ENCODE peak calls at places on chromosomes 4 and X, in ten cellular contexts. P is IMR-90; R is NCI-H345; V is aorta; C is HT-29; G is left lung; J is naive thymus-derived CD8-positive, alpha-beta T cell; D is A673; X is left colon; A is body of pancreas. Y is an unnamed sample.

GRCh38 chrX:46407036-46407752 is 138.0 kb downstream of the ZNF674 start:
- DNase-seq in V (no peak), P (no peak), X (no peak), C (peak; percentile 8), R (no peak), A (no peak), J (no peak), D (peak; percentile 84), G (no peak), Y (no peak)

GRCh38 chr4:183659919-183660318 is 826 bp downstream of the TRAPPC11 start:
- DNase-seq in V (no peak), A (no peak), C (peak; percentile 26), R (no peak), X (no peak), J (no peak), P (peak; percentile 7), D (peak; percentile 23), G (no peak), Y (no peak)

GRCh38 chr4:102723511-102723910 is 37.3 kb downstream of the MANBA start:
- DNase-seq in X (no peak), V (no peak), P (no peak), A (no peak), G (no peak), J (no peak), C (no peak), D (peak; percentile 72), R (no peak), Y (no peak)

GRCh38 chr4:26826721-26827120 is 33.9 kb upstream of the STIM2 start:
- DNase-seq in D (peak; percentile 93), C (peak; percentile 72), R (no peak), V (no peak), X (peak; percentile 41), A (peak; percentile 46), G (no peak), J (no peak), P (peak; percentile 59), Y (peak; percentile 65)

GRCh38 chr4:71189471-71189870 is 149.3 kb upstream of the SLC4A4 start:
- DNase-seq in J (no peak), C (no peak), P (peak; percentile 86), A (no peak), G (no peak), V (no peak), D (no peak), X (no peak), R (no peak), Y (no peak)

GRCh38 chr4:88215351-88215750 is 56.9 kb upstream of the ABCG2 start:
- DNase-seq in G (no peak), V (no peak), D (no peak), R (no peak), P (peak; percentile 39), A (no peak), J (no peak), X (no peak), C (no peak), Y (no peak)

GRCh38 chrX:10929747-10930146 is 181.4 kb upstream of the HCCS start:
- DNase-seq in D (no peak), V (no peak), P (peak; percentile 19), G (no peak), R (no peak), X (no peak), J (no peak), C (no peak), A (no peak), Y (no peak)

GRCh38 chr4:20764353-20764752 is 64.1 kb downstream of the PACRGL start:
- DNase-seq in J (no peak), V (no peak), P (peak; percentile 28), X (no peak), D (peak; percentile 3), A (no peak), C (no peak), G (no peak), R (no peak), Y (no peak)

GRCh38 chr4:93182722-93183121 is 645.8 kb upstream of the ATOH1 start:
- DNase-seq in X (no peak), V (no peak), G (no peak), P (no peak), C (peak; percentile 5), J (no peak), D (no peak), R (peak; percentile 17), A (no peak), Y (no peak)

GRCh38 chr4:40550900-40551546 is 78.6 kb downstream of the RBM47 start:
- DNase-seq in A (peak; percentile 53), C (peak; percentile 78), X (no peak), D (peak; percentile 28), J (no peak), V (no peak), R (no peak), G (no peak), P (peak; percentile 52), Y (no peak)

GRCh38 chrX:103624111-103624510 is 4.7 kb upstream of the TCEAL1 start:
- DNase-seq in J (no peak), X (no peak), D (no peak), A (no peak), G (no peak), V (no peak), P (no peak), R (no peak), C (no peak), Y (no peak)

GRCh38 chr4:72987741-72988729 is 81.5 kb downstream of the COX18 start:
- DNase-seq in A (no peak), R (no peak), G (no peak), X (no peak), C (no peak), P (no peak), D (no peak), J (no peak), V (no peak), Y (no peak)

GRCh38 chr4:64200001-64200555 is 209.2 kb downstream of the TECRL start:
- DNase-seq in D (no peak), X (no peak), C (no peak), J (no peak), P (no peak), A (no peak), G (no peak), R (no peak), V (no peak), Y (no peak)

GRCh38 chr4:78829296-78829695 is 53.1 kb downstream of the BMP2K start:
- DNase-seq in P (peak; percentile 67), D (no peak), J (no peak), X (no peak), G (no peak), R (no peak), C (no peak), A (no peak), V (no peak), Y (no peak)

GRCh38 chr4:954211-955020 is 19.0 kb downstream of the DGKQ start:
- DNase-seq in D (no peak), V (peak; percentile 60), P (no peak), G (peak; percentile 33), A (no peak), J (no peak), R (no peak), X (no peak), C (no peak), Y (peak; percentile 39)

GRCh38 chr4:74548561-74548960 is 103.6 kb downstream of the AREG start:
- DNase-seq in C (no peak), D (no peak), G (no peak), A (no peak), J (no peak), P (no peak), V (no peak), R (no peak), X (no peak), Y (no peak)

GRCh38 chrX:149757206-149758067 is 16.4 kb upstream of the HSFX1 start:
- DNase-seq in C (no peak), G (no peak), P (no peak), D (no peak), A (no peak), R (no peak), J (no peak), V (peak; percentile 28), X (no peak), Y (no peak)

GRCh38 chr4:136055360-136055759 is 1476.9 kb downstream of the PCDH18 start:
- DNase-seq in P (no peak), R (no peak), X (no peak), D (no peak), A (no peak), C (no peak), V (no peak), G (no peak), J (no peak), Y (no peak)

GRCh38 chr4:168440442-168441264 is 39.6 kb downstream of the DDX60L start:
- DNase-seq in G (no peak), R (no peak), P (peak; percentile 62), C (peak; percentile 66), D (no peak), A (no peak), X (no peak), V (no peak), J (no peak), Y (no peak)

GRCh38 chr4:165493359-165493758 is 114.6 kb downstream of the CPE start:
- DNase-seq in X (peak; percentile 55), G (peak; percentile 90), V (peak; percentile 80), D (peak; percentile 88), J (peak; percentile 50), P (peak; percentile 38), C (peak; percentile 58), R (no peak), A (peak; percentile 74), Y (peak; percentile 82)

GRCh38 chr4:57023104-57023503 is 44.4 kb downstream of the POLR2B start:
- DNase-seq in G (no peak), P (peak; percentile 97), A (no peak), C (no peak), X (no peak), R (no peak), D (no peak), V (no peak), J (no peak), Y (no peak)

GRCh38 chrX:78329486-78329885 is 2.1 kb upstream of the CYSLTR1 start:
- DNase-seq in V (no peak), A (no peak), G (no peak), X (no peak), J (no peak), D (no peak), R (no peak), P (no peak), C (no peak), Y (no peak)

GRCh38 chr4:150402968-150403367 is 179.0 kb upstream of the MAB21L2 start:
- DNase-seq in A (peak; percentile 77), D (peak; percentile 61), C (peak; percentile 47), V (no peak), J (no peak), P (peak; percentile 24), X (peak; percentile 64), G (no peak), R (peak; percentile 83), Y (peak; percentile 58)

GRCh38 chr4:156293657-156294297 is 340.1 kb upstream of the CTSO start:
- DNase-seq in C (peak; percentile 13), J (no peak), D (peak; percentile 83), A (no peak), P (peak; percentile 93), G (no peak), V (no peak), X (no peak), R (no peak), Y (no peak)

GRCh38 chr4:16443504-16444088 is 217.3 kb upstream of the TAPT1 start:
- DNase-seq in P (peak; percentile 52), C (peak; percentile 57), X (no peak), R (no peak), V (no peak), D (peak; percentile 74), A (no peak), G (no peak), J (no peak), Y (no peak)

Y was measured in Peyer's patch.